ENCODE peak calls at places on chromosomes 7 and 10, in eight cellular contexts. M is neural crest cell, W is B cell, C is progenitor cell of endocrine pancreas, O is mucosa of descending colon, G is prostate gland, F is fibroblast of pulmonary artery, E is spleen. N is an unnamed sample.

GRCh38 chr7:66964391-66964790 is 31.0 kb downstream of the SBDS start:
- DNase-seq in C (no peak), W (no peak), O (no peak), G (no peak), E (no peak), M (no peak), F (peak; percentile 68), N (no peak)

GRCh38 chr10:118844731-118845573 is 90.2 kb upstream of the CACUL1 start:
- DNase-seq in O (no peak), E (no peak), W (no peak), G (no peak), F (peak; percentile 39), M (no peak), C (no peak), N (no peak)

GRCh38 chr7:93062599-93062998 is 55.2 kb downstream of the SAMD9 start:
- DNase-seq in C (no peak), F (no peak), G (no peak), M (no peak), W (no peak), E (no peak), O (no peak), N (no peak)

GRCh38 chr7:69819306-69819705 is 221.0 kb downstream of the AUTS2 start:
- DNase-seq in W (no peak), G (no peak), M (no peak), C (no peak), E (no peak), O (no peak), F (no peak), N (no peak)

GRCh38 chr7:100066953-100067352 is 14.6 kb downstream of the ZNF3 start:
- DNase-seq in G (no peak), F (no peak), C (no peak), M (no peak), O (no peak), W (no peak), E (no peak), N (no peak)

GRCh38 chr10:98414932-98415709 is at the start of gene PYROXD2:
- DNase-seq in W (peak; percentile 53), E (peak; percentile 92), F (peak; percentile 94), O (peak; percentile 92), M (peak; percentile 26), G (peak; percentile 88), C (peak; percentile 45), N (no peak)

GRCh38 chr7:45721949-45722598 is 147.9 kb downstream of the ADCY1 start:
- DNase-seq in W (peak; percentile 3), O (no peak), M (no peak), E (peak; percentile 68), F (no peak), C (no peak), G (no peak), N (no peak)

GRCh38 chr7:73707045-73707631 is 12.3 kb downstream of the STX1A start:
- DNase-seq in M (no peak), F (no peak), C (no peak), O (peak; percentile 96), G (peak; percentile 73), W (peak; percentile 76), E (peak; percentile 89), N (no peak)

GRCh38 chr10:78450807-78451485 is 417.3 kb downstream of the RPS24 start:
- DNase-seq in O (no peak), F (no peak), G (no peak), C (no peak), M (no peak), W (no peak), E (no peak), N (no peak)

GRCh38 chr10:117860823-117861222 is 185.9 kb downstream of the RAB11FIP2 start:
- DNase-seq in C (no peak), W (no peak), O (no peak), E (no peak), M (no peak), G (no peak), F (peak; percentile 25), N (no peak)

GRCh38 chr7:40324889-40325288 is 190.1 kb downstream of the SUGCT start:
- DNase-seq in O (no peak), C (no peak), G (no peak), M (no peak), E (no peak), W (no peak), F (no peak), N (no peak)

GRCh38 chr10:118701529-118702323 is 53.0 kb downstream of the CACUL1 start:
- DNase-seq in M (no peak), C (no peak), E (no peak), W (no peak), O (no peak), G (no peak), F (no peak), N (no peak)

GRCh38 chr10:78905940-78906308 is 162.8 kb upstream of the ZMIZ1 start:
- DNase-seq in G (no peak), W (no peak), C (no peak), E (peak; percentile 52), M (no peak), O (no peak), F (no peak), N (no peak)

GRCh38 chr7:30850426-30850825 is 61.2 kb upstream of the AQP1 start:
- DNase-seq in G (no peak), M (no peak), W (no peak), O (peak; percentile 31), C (no peak), F (no peak), E (peak; percentile 59), N (no peak)

GRCh38 chr10:83723080-83723479 is 416.2 kb upstream of the GHITM start:
- DNase-seq in W (no peak), C (no peak), O (no peak), F (peak; percentile 1), G (no peak), E (no peak), M (no peak), N (no peak)

GRCh38 chr10:103917326-103918052 is 495 bp downstream of the STN1 start:
- DNase-seq in G (no peak), C (peak; percentile 12), F (no peak), O (peak; percentile 82), M (peak; percentile 10), E (no peak), W (no peak), N (no peak)

GRCh38 chr10:62081322-62081945 is 179.9 kb downstream of the ARID5B start:
- DNase-seq in C (no peak), W (no peak), G (no peak), F (peak; percentile 47), O (no peak), M (no peak), E (no peak), N (no peak)

GRCh38 chr10:98307916-98308315 is 39.9 kb upstream of the LOXL4 start:
- DNase-seq in E (no peak), W (no peak), O (no peak), C (no peak), F (no peak), M (no peak), G (no peak), N (no peak)

GRCh38 chr7:96729795-96730194 is 20.1 kb upstream of the SEM1 start:
- DNase-seq in O (no peak), C (no peak), G (no peak), E (no peak), M (no peak), W (no peak), F (no peak), N (no peak)

DNA sequence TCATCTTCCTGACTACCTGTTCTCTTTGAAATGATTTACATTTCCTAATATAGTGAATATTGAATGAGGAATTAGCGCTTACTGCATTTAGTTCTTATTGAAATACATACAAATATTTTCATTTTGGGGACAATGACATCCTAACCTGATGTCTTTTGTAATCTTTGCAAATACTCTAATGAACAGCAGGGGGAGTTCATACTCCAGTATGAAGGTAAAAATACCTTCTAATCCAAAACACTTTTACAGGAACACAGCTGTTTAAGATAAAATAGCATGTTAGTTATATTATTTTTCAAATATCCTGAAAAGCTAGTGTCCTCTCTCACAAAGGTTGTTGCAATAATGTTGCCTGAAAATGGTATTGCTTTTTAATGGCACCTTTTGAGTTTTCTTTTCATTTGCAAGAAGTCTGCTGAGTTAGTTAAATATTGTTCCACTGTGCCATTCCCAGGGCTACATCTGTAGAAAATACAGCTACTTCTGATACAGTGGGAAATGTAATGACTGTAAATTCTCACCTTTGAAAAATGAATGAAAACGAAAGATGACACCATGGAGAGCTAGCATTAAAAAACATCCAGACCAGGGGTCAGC is 400.0 kb downstream of the PHF14 start:
- DNase-seq in C (no peak), F (peak; percentile 39), E (no peak), M (no peak), G (no peak), O (no peak), W (no peak), N (no peak)
- TF ChIP-seq CTCF in C (peak; percentile 67), F (peak; percentile 65), E (no peak), M (peak; percentile 75), G (peak; percentile 22), O (no peak), W (peak; percentile 59), N (peak; percentile 58)

DNA sequence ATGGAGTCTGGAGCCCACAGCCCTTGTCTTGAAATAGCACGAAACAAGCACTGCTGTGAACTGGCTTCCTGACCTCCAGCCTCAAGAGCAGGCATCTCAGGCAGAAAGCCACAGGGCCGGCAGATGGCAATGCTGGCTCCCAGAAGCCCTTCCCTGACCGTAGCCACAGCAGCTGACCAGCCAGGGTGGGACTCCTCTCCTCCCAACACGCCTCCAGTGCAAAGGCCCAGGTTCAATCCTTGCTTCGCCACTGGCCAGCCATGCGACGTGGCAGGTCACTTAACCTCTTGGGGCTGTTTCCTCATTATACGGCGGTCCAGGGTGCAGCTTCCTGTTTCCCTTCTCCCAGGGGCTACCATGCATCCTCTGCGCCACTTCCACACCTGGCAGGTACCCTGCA is 12.8 kb downstream of the PRKAG2 start:
- DNase-seq in C (no peak), M (no peak), F (no peak), O (peak; percentile 44), G (no peak), W (no peak), E (peak; percentile 70), N (no peak)
- TF ChIP-seq CTCF in C (no peak), M (no peak), F (no peak), O (no peak), G (no peak), W (no peak), E (no peak), N (no peak)

DNA sequence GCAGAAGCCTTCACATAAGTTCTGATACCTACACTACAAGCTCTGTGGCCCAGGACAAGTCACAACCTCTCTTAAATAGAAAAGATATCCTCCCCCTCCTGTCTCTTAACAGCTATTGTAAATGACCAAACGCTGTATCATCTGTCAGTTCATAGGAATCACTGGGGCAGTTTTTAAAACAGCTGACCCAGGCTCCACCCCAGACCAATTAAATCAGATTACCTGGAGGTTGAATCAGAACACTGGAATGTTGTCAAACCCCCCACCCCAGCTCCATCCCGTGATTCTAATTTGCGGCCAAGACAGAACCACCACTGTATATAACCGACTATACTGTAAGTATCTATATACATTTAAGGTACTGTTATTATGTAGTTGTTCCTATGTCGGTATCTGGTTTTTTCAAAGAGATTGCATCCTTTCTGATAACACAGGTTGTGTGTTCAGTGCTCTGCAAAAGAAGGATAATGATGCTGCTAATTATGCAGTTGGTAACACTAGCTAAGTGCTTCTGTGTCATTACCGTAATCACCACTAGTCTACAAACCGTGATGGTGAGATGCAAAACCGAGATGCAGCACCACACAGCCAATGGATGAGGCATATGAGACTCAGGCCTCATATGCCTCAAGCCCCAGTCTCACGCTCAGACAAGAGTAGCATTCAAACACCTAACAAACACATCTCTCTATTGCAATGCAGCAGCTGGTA is 47.4 kb downstream of the TNS3 start:
- DNase-seq in M (no peak), E (peak; percentile 14), G (no peak), F (no peak), O (no peak), C (no peak), W (no peak), N (no peak)
- TF ChIP-seq CTCF in M (peak; percentile 49), E (no peak), G (no peak), F (no peak), O (no peak), C (peak; percentile 32), W (no peak), N (no peak)

GRCh38 chr10:5977471-5978370 is at the start of gene IL15RA:
- DNase-seq in F (peak; percentile 63), E (peak; percentile 97), G (peak; percentile 53), C (peak; percentile 47), O (peak; percentile 94), M (peak; percentile 49), W (peak; percentile 94), N (peak; percentile 86)
- TF ChIP-seq CTCF in F (no peak), E (peak; percentile 14), G (peak; percentile 56), C (peak; percentile 18), O (no peak), M (no peak), W (peak; percentile 43), N (peak; percentile 10)

N was measured in GM06990.